ENCODE peak calls at places on chromosome 10, in four cellular contexts. One of them, this sample, is unnamed.

GRCh38 chr10:101779544-101780186 is 3.6 kb downstream of the NPM3 start:
- DNase-seq in sciatic nerve: peak; percentile 89
- DNase-seq in T-helper 2 cell: peak; percentile 72
- DNase-seq in HuH-7.5: peak; percentile 87
- DNase-seq in this sample: no peak

GRCh38 chr10:113486531-113486930 is 66.3 kb upstream of the HABP2 start:
- DNase-seq in sciatic nerve: no peak
- DNase-seq in T-helper 2 cell: no peak
- DNase-seq in HuH-7.5: no peak
- DNase-seq in this sample: no peak

GRCh38 chr10:119786117-119786769 is 60.4 kb downstream of the INPP5F start:
- DNase-seq in sciatic nerve: no peak
- DNase-seq in T-helper 2 cell: peak; percentile 32
- DNase-seq in HuH-7.5: peak; percentile 15
- DNase-seq in this sample: no peak

GRCh38 chr10:49690673-49691356 is 11.4 kb downstream of the C10orf53 start:
- DNase-seq in sciatic nerve: no peak
- DNase-seq in T-helper 2 cell: no peak
- DNase-seq in HuH-7.5: no peak
- DNase-seq in this sample: no peak

GRCh38 chr10:99234067-99234738 is 1.4 kb downstream of the HPSE2 start:
- DNase-seq in sciatic nerve: peak; percentile 76
- DNase-seq in T-helper 2 cell: peak; percentile 70
- DNase-seq in HuH-7.5: no peak
- DNase-seq in this sample: no peak

GRCh38 chr10:86073199-86073977 is 293.2 kb downstream of the GRID1 start:
- DNase-seq in sciatic nerve: no peak
- DNase-seq in T-helper 2 cell: no peak
- DNase-seq in HuH-7.5: no peak
- DNase-seq in this sample: no peak

GRCh38 chr10:114726820-114727271 is 68.8 kb upstream of the ABLIM1 start:
- DNase-seq in sciatic nerve: no peak
- DNase-seq in T-helper 2 cell: peak; percentile 7
- DNase-seq in HuH-7.5: no peak
- DNase-seq in this sample: no peak

GRCh38 chr10:29668628-29669027 is 33.9 kb upstream of the SVIL start:
- DNase-seq in sciatic nerve: no peak
- DNase-seq in T-helper 2 cell: no peak
- DNase-seq in HuH-7.5: no peak
- DNase-seq in this sample: peak; percentile 76

GRCh38 chr10:90372442-90372841 is 485.4 kb downstream of the HTR7 start:
- DNase-seq in sciatic nerve: no peak
- DNase-seq in T-helper 2 cell: no peak
- DNase-seq in HuH-7.5: no peak
- DNase-seq in this sample: no peak

GRCh38 chr10:11338160-11338844 is 273.1 kb downstream of the USP6NL start:
- DNase-seq in sciatic nerve: no peak
- DNase-seq in T-helper 2 cell: no peak
- DNase-seq in HuH-7.5: no peak
- DNase-seq in this sample: no peak

GRCh38 chr10:52030975-52031374 is 283.1 kb upstream of the DKK1 start:
- DNase-seq in sciatic nerve: no peak
- DNase-seq in T-helper 2 cell: no peak
- DNase-seq in HuH-7.5: no peak
- DNase-seq in this sample: no peak

GRCh38 chr10:47175181-47176080 is 124.6 kb upstream of the GDF10 start:
- DNase-seq in sciatic nerve: no peak
- DNase-seq in T-helper 2 cell: no peak
- DNase-seq in HuH-7.5: no peak
- DNase-seq in this sample: no peak

GRCh38 chr10:121459765-121460453 is 138.3 kb downstream of the FGFR2 start:
- DNase-seq in sciatic nerve: no peak
- DNase-seq in T-helper 2 cell: no peak
- DNase-seq in HuH-7.5: no peak
- DNase-seq in this sample: no peak